ENCODE peak calls at places on chromosome 11, in six cellular contexts. I, L, H, X, B and J are unnamed samples.

GRCh38 chr11:94129505-94130335 is 1.1 kb downstream of the PANX1 start:
- DNase-seq in I (no peak), B (no peak), H (no peak), X (peak), L (no peak), J (no peak)

GRCh38 chr11:21180194-21180593 is 510.8 kb downstream of the NELL1 start:
- DNase-seq in L (no peak), X (no peak), H (no peak), B (no peak), I (no peak), J (no peak)

GRCh38 chr11:58289266-58289665 is 21.2 kb upstream of the OR10W1 start:
- DNase-seq in H (no peak), L (peak), X (no peak), I (no peak), B (no peak), J (no peak)

GRCh38 chr11:82701847-82702520 is 31.7 kb downstream of the FAM181B start:
- DNase-seq in X (peak), H (no peak), B (no peak), I (no peak), L (peak), J (peak)

GRCh38 chr11:60169264-60169915 is 13.5 kb downstream of the MS4A6A start:
- DNase-seq in B (no peak), L (peak), I (no peak), H (peak), X (peak), J (no peak)

GRCh38 chr11:5291207-5291838 is 10.4 kb downstream of the OR51B4 start:
- DNase-seq in I (no peak), H (peak), L (peak), X (peak), B (no peak), J (peak)

GRCh38 chr11:128713595-128713994 is 19.7 kb downstream of the FLI1 start:
- DNase-seq in I (no peak), B (no peak), L (peak), H (no peak), X (no peak), J (peak)

GRCh38 chr11:125167954-125168821 is 3.6 kb downstream of the PKNOX2 start:
- DNase-seq in H (no peak), B (no peak), I (no peak), X (peak), L (peak), J (peak)

GRCh38 chr11:102883132-102883531 is 8.3 kb upstream of the MMP12 start:
- DNase-seq in H (no peak), I (no peak), L (no peak), X (no peak), B (no peak), J (no peak)

GRCh38 chr11:116774661-116775060 is 1.9 kb upstream of the BUD13 start:
- DNase-seq in X (no peak), B (no peak), H (no peak), L (no peak), I (no peak), J (no peak)

GRCh38 chr11:121890377-121890776 is 225.6 kb downstream of the BLID start:
- DNase-seq in L (peak), I (no peak), B (no peak), H (no peak), X (no peak), J (peak)

GRCh38 chr11:6693342-6694228 is 10.4 kb upstream of the MRPL17 start:
- DNase-seq in I (no peak), X (no peak), L (peak), B (peak), H (no peak), J (peak)

GRCh38 chr11:127651175-127651887 is 650.8 kb upstream of the KIRREL3 start:
- DNase-seq in L (peak), I (no peak), X (no peak), H (no peak), B (no peak), J (peak)

GRCh38 chr11:134071766-134072403 is 3.0 kb downstream of the JAM3 start:
- DNase-seq in I (no peak), X (no peak), H (no peak), L (peak), B (no peak), J (no peak)

GRCh38 chr11:451738-452137 is 1.7 kb downstream of the PTDSS2 start:
- DNase-seq in X (no peak), I (no peak), B (no peak), H (no peak), L (no peak), J (no peak)

GRCh38 chr11:12201016-12201985 is 90.9 kb downstream of the MICAL2 start:
- DNase-seq in H (no peak), L (peak), B (no peak), I (no peak), X (no peak), J (peak)

GRCh38 chr11:62667460-62667859 is 2.3 kb downstream of the CSKMT start:
- DNase-seq in I (no peak), L (no peak), B (no peak), X (no peak), H (no peak), J (no peak)

GRCh38 chr11:43806976-43807375 is 73.7 kb upstream of the ALKBH3 start:
- DNase-seq in X (no peak), H (no peak), I (no peak), L (peak), B (no peak), J (no peak)

GRCh38 chr11:43812471-43812870 is 68.2 kb upstream of the ALKBH3 start:
- DNase-seq in H (no peak), X (no peak), L (no peak), B (no peak), I (no peak), J (no peak)

DNA sequence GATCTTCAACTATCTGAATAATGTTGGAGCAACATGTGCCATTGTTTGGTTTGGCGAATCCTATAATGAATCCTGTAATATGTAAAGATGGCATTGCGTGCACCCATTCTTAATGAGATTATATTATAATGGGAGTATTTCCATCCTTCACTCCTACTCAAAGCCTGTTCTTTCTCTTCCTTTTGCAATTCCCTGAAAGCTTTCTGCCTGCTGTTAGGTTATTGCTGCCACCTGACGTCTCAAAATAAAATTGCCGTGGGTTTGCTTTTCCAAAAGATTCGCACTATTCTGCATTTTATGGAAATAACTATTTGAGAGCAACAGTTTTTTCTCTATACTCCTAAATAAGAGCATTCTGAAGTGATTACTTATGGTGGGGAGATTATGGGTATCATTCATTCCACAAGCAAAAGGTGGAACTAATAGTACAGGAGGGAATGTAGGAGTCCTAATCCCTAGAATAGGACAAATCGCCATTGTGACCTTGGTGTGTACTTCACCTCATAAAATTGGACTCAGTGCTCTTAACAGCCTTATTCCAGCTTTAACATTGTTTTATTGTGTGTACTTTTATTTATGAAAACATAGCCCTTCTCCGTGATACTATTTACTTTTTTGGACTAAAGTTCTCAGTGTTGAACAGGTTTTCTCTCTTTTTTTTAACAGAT is 69.6 kb upstream of the ALKBH3 start:
- DNase-seq in H (no peak), X (no peak), B (no peak), L (no peak), I (no peak), J (no peak)
- TF ChIP-seq CTCF in H (no peak), X (peak), B (no peak), L (peak), I (no peak), J (no peak)

GRCh38 chr11:1826552-1827094 is 8.2 kb upstream of the SYT8 start:
- DNase-seq in X (no peak), L (peak), I (no peak), H (no peak), B (no peak), J (no peak)
- TF ChIP-seq CTCF in X (peak), L (no peak), I (no peak), H (peak), B (no peak), J (peak)

GRCh38 chr11:14413307-14414072 is 54.5 kb upstream of the RRAS2 start:
- DNase-seq in H (no peak), X (peak), B (no peak), I (no peak), L (peak), J (peak)
- TF ChIP-seq CTCF in H (no peak), X (peak), B (no peak), I (no peak), L (peak), J (peak)

DNA sequence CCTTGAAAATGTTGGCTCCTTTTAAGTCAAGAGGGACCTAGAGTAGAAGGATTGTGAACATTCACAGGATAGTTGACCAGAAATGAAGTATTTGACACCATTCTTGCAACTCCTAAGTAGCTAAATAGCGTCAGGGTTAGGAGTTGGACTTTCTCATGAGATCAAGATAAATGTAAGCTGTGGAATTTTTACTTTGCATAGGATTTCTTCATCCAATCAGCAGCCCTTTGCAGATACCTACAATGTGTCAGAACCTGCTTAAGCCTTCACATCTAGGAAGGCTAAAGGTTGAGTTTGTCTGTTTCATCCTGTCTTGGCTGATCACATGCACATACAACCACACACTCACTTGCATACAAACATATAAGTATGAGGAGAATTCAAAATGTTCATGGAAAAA is 32.3 kb downstream of the CD44 start:
- DNase-seq in B (no peak), X (no peak), L (no peak), I (no peak), H (no peak), J (no peak)
- TF ChIP-seq CTCF in B (no peak), X (no peak), L (no peak), I (no peak), H (no peak), J (no peak)

DNA sequence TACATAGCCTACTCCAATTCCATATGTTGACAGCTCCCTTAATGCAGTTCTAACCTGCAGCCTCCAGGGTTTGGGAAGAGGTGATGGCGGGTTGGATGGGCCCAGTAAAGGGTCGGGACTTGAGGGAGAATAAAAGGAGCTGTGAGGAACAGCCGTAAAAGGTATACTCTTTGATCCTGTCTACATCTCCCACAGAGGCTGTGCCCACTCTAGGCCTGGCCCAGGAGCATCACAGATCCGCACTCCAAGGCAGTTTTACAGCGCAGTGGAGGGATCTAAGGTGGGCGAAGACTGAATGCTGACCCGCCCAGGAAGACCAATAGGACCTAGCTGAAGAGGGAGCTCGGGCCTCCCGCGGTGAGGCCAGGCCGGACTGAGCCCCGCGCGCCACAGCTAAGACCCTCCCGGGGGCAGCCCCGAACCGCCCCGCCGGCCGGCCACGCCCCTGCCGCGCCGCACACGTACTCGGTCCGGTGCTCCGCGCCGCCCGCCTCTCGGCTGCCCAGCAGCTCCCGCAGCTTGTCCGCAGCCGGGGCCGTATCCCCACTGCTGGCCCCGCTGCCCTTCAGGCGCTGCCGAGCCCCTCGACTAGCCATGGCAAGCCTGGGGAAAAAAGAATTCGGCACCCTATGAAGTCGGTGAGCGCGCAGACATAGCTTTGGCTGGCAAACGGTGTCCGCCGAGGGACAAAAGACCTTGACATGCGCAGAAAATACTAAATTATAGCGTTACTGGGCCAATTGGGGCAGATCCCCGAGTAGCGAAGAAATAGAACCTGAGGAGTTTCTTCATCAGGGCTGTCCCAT is at the start of gene ALG9:
- DNase-seq in X (peak), B (peak), L (peak), H (peak), I (peak), J (peak)
- TF ChIP-seq CTCF in X (peak), B (peak), L (peak), H (peak), I (no peak), J (peak)

GRCh38 chr11:2713069-2713468 is 13.3 kb upstream of the KCNQ1OT1 start:
- DNase-seq in L (no peak), X (no peak), I (no peak), H (no peak), B (no peak), J (no peak)
- TF ChIP-seq CTCF in L (no peak), X (no peak), I (no peak), H (no peak), B (no peak), J (no peak)

DNA sequence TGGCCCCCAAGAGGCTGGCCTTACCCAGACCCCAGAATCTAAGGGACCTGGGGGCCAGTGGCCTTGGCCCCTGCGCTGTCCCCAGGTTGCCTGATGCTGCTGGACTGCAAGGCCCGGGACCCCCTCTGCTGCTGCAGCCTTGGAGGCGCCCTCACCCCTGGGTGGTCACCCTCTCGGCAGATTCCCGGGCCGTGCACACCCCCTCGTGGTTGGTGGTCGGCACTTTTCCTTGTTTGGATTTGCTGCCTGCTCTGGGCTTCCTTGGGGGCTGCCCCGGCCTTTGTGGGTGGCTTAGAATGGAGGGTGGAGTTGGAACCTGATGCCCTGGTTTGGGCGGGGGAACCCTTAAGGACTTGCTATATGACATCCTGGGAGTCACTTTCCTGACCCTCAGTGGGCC is 5.3 kb downstream of the RIN1 start:
- DNase-seq in X (no peak), B (no peak), I (no peak), L (no peak), H (no peak), J (no peak)
- TF ChIP-seq CTCF in X (no peak), B (no peak), I (no peak), L (no peak), H (no peak), J (peak)

GRCh38 chr11:76249195-76249741 is 43.0 kb upstream of the WNT11 start:
- DNase-seq in B (no peak), X (no peak), I (no peak), H (no peak), L (no peak), J (no peak)

GRCh38 chr11:76250520-76251222 is 44.4 kb upstream of the WNT11 start:
- DNase-seq in X (no peak), H (peak), I (no peak), L (no peak), B (no peak), J (no peak)

GRCh38 chr11:76247091-76247490 is 40.8 kb upstream of the WNT11 start:
- DNase-seq in B (no peak), H (no peak), L (no peak), X (no peak), I (no peak), J (no peak)

GRCh38 chr11:76246271-76246933 is 40.1 kb upstream of the WNT11 start:
- DNase-seq in I (no peak), L (no peak), X (no peak), H (no peak), B (no peak), J (no peak)

GRCh38 chr11:76248210-76248609 is 41.9 kb upstream of the WNT11 start:
- DNase-seq in B (no peak), H (no peak), X (peak), L (no peak), I (no peak), J (no peak)
- TF ChIP-seq CTCF in B (no peak), H (no peak), X (peak), L (no peak), I (no peak), J (peak)

GRCh38 chr11:15275141-15275540 is 160.4 kb downstream of the INSC start:
- DNase-seq in B (no peak), X (peak), I (no peak), H (no peak), L (no peak), J (no peak)

GRCh38 chr11:15278129-15278528 is 163.4 kb downstream of the INSC start:
- DNase-seq in X (no peak), I (no peak), L (peak), H (no peak), B (no peak), J (peak)

GRCh38 chr11:15280393-15280792 is 165.7 kb downstream of the INSC start:
- DNase-seq in L (no peak), H (no peak), X (no peak), I (no peak), B (no peak), J (no peak)

GRCh38 chr11:15276616-15277015 is 161.9 kb downstream of the INSC start:
- DNase-seq in B (no peak), X (peak), H (no peak), I (no peak), L (no peak), J (no peak)
- TF ChIP-seq CTCF in B (no peak), X (peak), H (no peak), I (no peak), L (no peak), J (peak)

GRCh38 chr11:69657456-69657910 is 16.5 kb downstream of the CCND1 start:
- DNase-seq in L (no peak), H (no peak), X (no peak), B (no peak), I (no peak), J (no peak)

GRCh38 chr11:69657911-69658605 is 17.1 kb downstream of the LTO1 start:
- DNase-seq in H (no peak), L (peak), I (no peak), B (no peak), X (peak), J (no peak)

GRCh38 chr11:69655479-69656394 is 14.8 kb downstream of the CCND1 start:
- DNase-seq in I (no peak), B (no peak), L (no peak), X (no peak), H (no peak), J (peak)

GRCh38 chr11:69654660-69655478 is 13.9 kb downstream of the CCND1 start:
- DNase-seq in X (no peak), I (no peak), L (no peak), H (no peak), B (no peak), J (no peak)

GRCh38 chr11:69656536-69657455 is 15.8 kb downstream of the CCND1 start:
- DNase-seq in B (no peak), X (no peak), H (no peak), L (no peak), I (no peak), J (no peak)
- TF ChIP-seq CTCF in B (no peak), X (no peak), H (no peak), L (no peak), I (no peak), J (no peak)